ENCODE peak calls at places on chromosomes 5 and 9, in eight cellular contexts. One of them, this sample, is unnamed. For H3K4me1, the result is how much of the 10 kb centered on the place peaks cover.

GRCh38 chr9:109779711-109780452 is at the start of gene PALM2AKAP2:
- DNase-seq in cardiac muscle cell: peak
- DNase-seq in adrenal gland: peak
- DNase-seq in H9: peak
- DNase-seq in mesendoderm: peak
- DNase-seq in upper lobe of right lung: peak
- DNase-seq in kidney: peak
- DNase-seq in tibial nerve: no peak
- DNase-seq in this sample: peak

GRCh38 chr9:128833696-128834095 is 4.1 kb upstream of the SPOUT1 start:
- DNase-seq in cardiac muscle cell: no peak
- DNase-seq in adrenal gland: no peak
- DNase-seq in H9: no peak
- DNase-seq in mesendoderm: no peak
- DNase-seq in upper lobe of right lung: no peak
- DNase-seq in kidney: peak
- DNase-seq in tibial nerve: no peak
- DNase-seq in this sample: no peak

GRCh38 chr5:33807771-33808170 is 84.0 kb downstream of the ADAMTS12 start:
- DNase-seq in cardiac muscle cell: no peak
- DNase-seq in adrenal gland: no peak
- DNase-seq in H9: no peak
- DNase-seq in mesendoderm: no peak
- DNase-seq in upper lobe of right lung: no peak
- DNase-seq in kidney: no peak
- DNase-seq in tibial nerve: no peak
- DNase-seq in this sample: no peak

GRCh38 chr5:1823381-1824034 is 22.3 kb downstream of the NDUFS6 start:
- DNase-seq in cardiac muscle cell: no peak
- DNase-seq in adrenal gland: no peak
- DNase-seq in H9: no peak
- DNase-seq in mesendoderm: no peak
- DNase-seq in upper lobe of right lung: no peak
- DNase-seq in kidney: no peak
- DNase-seq in tibial nerve: no peak
- DNase-seq in this sample: no peak

GRCh38 chr9:110217656-110218099 is 9.7 kb upstream of the C9orf152 start:
- DNase-seq in cardiac muscle cell: peak
- DNase-seq in adrenal gland: no peak
- DNase-seq in H9: no peak
- DNase-seq in mesendoderm: peak
- DNase-seq in upper lobe of right lung: no peak
- DNase-seq in kidney: no peak
- DNase-seq in tibial nerve: peak
- DNase-seq in this sample: no peak

GRCh38 chr5:3080366-3080765 is 328.9 kb upstream of the IRX2 start:
- DNase-seq in cardiac muscle cell: no peak
- DNase-seq in adrenal gland: no peak
- DNase-seq in H9: no peak
- DNase-seq in mesendoderm: no peak
- DNase-seq in upper lobe of right lung: no peak
- DNase-seq in kidney: no peak
- DNase-seq in tibial nerve: no peak
- DNase-seq in this sample: no peak

GRCh38 chr9:18173923-18174322 is 300.0 kb upstream of the ADAMTSL1 start:
- DNase-seq in cardiac muscle cell: no peak
- DNase-seq in adrenal gland: no peak
- DNase-seq in H9: no peak
- DNase-seq in mesendoderm: no peak
- DNase-seq in upper lobe of right lung: no peak
- DNase-seq in kidney: no peak
- DNase-seq in tibial nerve: no peak
- DNase-seq in this sample: no peak

GRCh38 chr5:159097461-159098284 is 2.0 kb downstream of the EBF1 start:
- DNase-seq in cardiac muscle cell: no peak
- DNase-seq in adrenal gland: peak
- DNase-seq in H9: peak
- DNase-seq in mesendoderm: peak
- DNase-seq in upper lobe of right lung: no peak
- DNase-seq in kidney: peak
- DNase-seq in tibial nerve: peak
- DNase-seq in this sample: peak

GRCh38 chr5:175572922-175573321 is 84.9 kb upstream of the HRH2 start:
- DNase-seq in cardiac muscle cell: no peak
- DNase-seq in adrenal gland: no peak
- DNase-seq in H9: no peak
- DNase-seq in mesendoderm: no peak
- DNase-seq in upper lobe of right lung: no peak
- DNase-seq in kidney: no peak
- DNase-seq in tibial nerve: no peak
- DNase-seq in this sample: no peak

GRCh38 chr9:749712-750111 is 91.8 kb upstream of the DMRT1 start:
- DNase-seq in cardiac muscle cell: no peak
- DNase-seq in adrenal gland: no peak
- DNase-seq in H9: no peak
- DNase-seq in mesendoderm: no peak
- DNase-seq in upper lobe of right lung: no peak
- DNase-seq in kidney: no peak
- DNase-seq in tibial nerve: no peak
- DNase-seq in this sample: no peak

GRCh38 chr5:55820488-55820887 is 30.7 kb upstream of the IL31RA start:
- DNase-seq in cardiac muscle cell: no peak
- DNase-seq in adrenal gland: no peak
- DNase-seq in H9: no peak
- DNase-seq in mesendoderm: no peak
- DNase-seq in upper lobe of right lung: no peak
- DNase-seq in kidney: no peak
- DNase-seq in tibial nerve: no peak
- DNase-seq in this sample: no peak

GRCh38 chr5:170612256-170612656 is 108.4 kb downstream of the KCNIP1 start:
- DNase-seq in cardiac muscle cell: no peak
- DNase-seq in adrenal gland: no peak
- DNase-seq in H9: peak
- DNase-seq in mesendoderm: peak
- DNase-seq in upper lobe of right lung: no peak
- DNase-seq in kidney: no peak
- DNase-seq in tibial nerve: no peak
- DNase-seq in this sample: no peak

GRCh38 chr9:14096182-14096922 is 217.6 kb downstream of the NFIB start:
- DNase-seq in cardiac muscle cell: peak
- DNase-seq in adrenal gland: no peak
- DNase-seq in H9: no peak
- DNase-seq in mesendoderm: peak
- DNase-seq in upper lobe of right lung: no peak
- DNase-seq in kidney: no peak
- DNase-seq in tibial nerve: no peak
- DNase-seq in this sample: no peak

GRCh38 chr5:151183451-151184245 is 26.1 kb upstream of the ANXA6 start:
- DNase-seq in cardiac muscle cell: no peak
- DNase-seq in adrenal gland: no peak
- DNase-seq in H9: no peak
- DNase-seq in mesendoderm: no peak
- DNase-seq in upper lobe of right lung: no peak
- DNase-seq in kidney: no peak
- DNase-seq in tibial nerve: no peak
- DNase-seq in this sample: no peak

GRCh38 chr5:84255318-84255717 is 129.4 kb downstream of the EDIL3 start:
- DNase-seq in cardiac muscle cell: no peak
- DNase-seq in adrenal gland: no peak
- DNase-seq in H9: no peak
- DNase-seq in mesendoderm: peak
- DNase-seq in upper lobe of right lung: no peak
- DNase-seq in kidney: no peak
- DNase-seq in tibial nerve: no peak
- DNase-seq in this sample: no peak

GRCh38 chr5:148781771-148782170 is 44.6 kb upstream of the ADRB2 start:
- DNase-seq in cardiac muscle cell: no peak
- DNase-seq in adrenal gland: no peak
- DNase-seq in H9: no peak
- DNase-seq in mesendoderm: no peak
- DNase-seq in upper lobe of right lung: no peak
- DNase-seq in kidney: no peak
- DNase-seq in tibial nerve: no peak
- DNase-seq in this sample: no peak

GRCh38 chr5:56649569-56649968 is 165.8 kb upstream of the MAP3K1 start:
- DNase-seq in cardiac muscle cell: no peak
- DNase-seq in adrenal gland: no peak
- DNase-seq in H9: no peak
- DNase-seq in mesendoderm: no peak
- DNase-seq in upper lobe of right lung: no peak
- DNase-seq in kidney: peak
- DNase-seq in tibial nerve: no peak
- DNase-seq in this sample: peak

GRCh38 chr9:15834541-15834940 is 281.7 kb downstream of the CCDC171 start:
- DNase-seq in cardiac muscle cell: peak
- DNase-seq in adrenal gland: no peak
- DNase-seq in H9: no peak
- DNase-seq in mesendoderm: no peak
- DNase-seq in upper lobe of right lung: no peak
- DNase-seq in kidney: no peak
- DNase-seq in tibial nerve: no peak
- DNase-seq in this sample: no peak

DNA sequence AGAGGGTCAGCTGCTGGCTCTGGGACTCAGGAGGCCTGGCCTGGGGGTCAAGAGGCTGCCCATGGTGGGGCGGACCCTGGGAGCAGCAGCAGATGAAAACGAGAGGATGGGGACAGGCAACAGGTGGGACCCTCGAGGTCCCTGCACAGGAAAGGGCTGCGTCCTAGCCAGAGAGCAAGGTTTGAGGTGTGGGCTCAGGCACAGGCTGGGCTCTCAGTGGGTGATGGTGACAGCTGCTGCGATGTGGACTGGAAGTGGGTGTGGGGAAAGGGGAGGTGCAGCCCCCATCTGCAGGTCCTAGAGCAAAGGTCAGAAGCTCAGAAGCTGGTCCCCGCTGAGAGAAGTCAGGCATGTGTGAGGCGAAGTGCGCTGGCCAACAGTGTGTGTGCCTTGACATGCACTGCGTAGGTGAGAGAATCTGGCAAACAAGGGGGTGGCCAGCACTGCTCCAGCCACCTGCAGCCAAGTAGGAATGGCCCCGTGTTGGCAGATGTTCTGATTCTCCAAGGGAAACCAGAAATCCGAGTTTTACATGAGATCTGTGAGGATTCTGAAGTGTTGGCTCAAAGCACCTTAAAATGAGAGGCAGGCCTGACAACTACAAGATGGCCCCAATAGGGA is 85.7 kb downstream of the COL23A1 start:
- DNase-seq in cardiac muscle cell: no peak
- DNase-seq in adrenal gland: no peak
- DNase-seq in H9: no peak
- DNase-seq in mesendoderm: no peak
- DNase-seq in upper lobe of right lung: no peak
- DNase-seq in kidney: no peak
- DNase-seq in tibial nerve: no peak
- DNase-seq in this sample: no peak
- H3K4me1 ChIP-seq in cardiac muscle cell: under half
- H3K4me1 ChIP-seq in adrenal gland: under half
- H3K4me1 ChIP-seq in H9: under half
- H3K4me1 ChIP-seq in mesendoderm: under half
- H3K4me1 ChIP-seq in upper lobe of right lung: under half
- H3K4me1 ChIP-seq in kidney: under half
- H3K4me1 ChIP-seq in tibial nerve: under half
- H3K4me1 ChIP-seq in this sample: under half

GRCh38 chr9:131395745-131396479 is 2.0 kb downstream of the PRRC2B start:
- DNase-seq in cardiac muscle cell: no peak
- DNase-seq in adrenal gland: no peak
- DNase-seq in H9: no peak
- DNase-seq in mesendoderm: no peak
- DNase-seq in upper lobe of right lung: no peak
- DNase-seq in kidney: peak
- DNase-seq in tibial nerve: no peak
- DNase-seq in this sample: no peak
- H3K4me1 ChIP-seq in cardiac muscle cell: under half
- H3K4me1 ChIP-seq in adrenal gland: under half
- H3K4me1 ChIP-seq in H9: under half
- H3K4me1 ChIP-seq in mesendoderm: under half
- H3K4me1 ChIP-seq in upper lobe of right lung: half or more
- H3K4me1 ChIP-seq in kidney: under half
- H3K4me1 ChIP-seq in tibial nerve: under half
- H3K4me1 ChIP-seq in this sample: half or more

DNA sequence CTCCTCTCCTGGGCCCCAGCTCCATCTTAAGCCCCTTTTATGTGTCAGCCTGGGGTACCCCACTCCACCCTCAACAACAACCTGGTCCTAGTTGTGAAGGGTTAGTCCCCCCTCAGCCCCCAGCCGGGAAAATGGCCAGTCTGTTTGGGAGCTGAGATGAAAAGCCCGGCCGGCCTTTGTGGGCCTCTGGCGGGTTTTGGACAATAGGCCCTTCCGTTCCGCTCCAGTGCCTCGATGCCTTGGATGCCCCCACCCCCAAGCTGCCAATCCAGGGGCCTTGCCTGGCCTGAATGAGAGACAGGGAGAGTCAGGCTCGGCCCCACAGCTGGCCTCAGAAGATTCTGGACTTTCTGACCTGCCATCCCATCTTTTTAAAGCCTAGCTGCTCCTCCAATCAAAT is 9.2 kb downstream of the CNTFR start:
- DNase-seq in cardiac muscle cell: no peak
- DNase-seq in adrenal gland: no peak
- DNase-seq in H9: no peak
- DNase-seq in mesendoderm: no peak
- DNase-seq in upper lobe of right lung: no peak
- DNase-seq in kidney: peak
- DNase-seq in tibial nerve: no peak
- DNase-seq in this sample: no peak
- H3K4me1 ChIP-seq in cardiac muscle cell: under half
- H3K4me1 ChIP-seq in adrenal gland: under half
- H3K4me1 ChIP-seq in H9: under half
- H3K4me1 ChIP-seq in mesendoderm: under half
- H3K4me1 ChIP-seq in upper lobe of right lung: under half
- H3K4me1 ChIP-seq in kidney: under half
- H3K4me1 ChIP-seq in tibial nerve: under half
- H3K4me1 ChIP-seq in this sample: under half

GRCh38 chr9:120886490-120886967 is 9.5 kb upstream of the PHF19 start:
- DNase-seq in cardiac muscle cell: no peak
- DNase-seq in adrenal gland: no peak
- DNase-seq in H9: no peak
- DNase-seq in mesendoderm: no peak
- DNase-seq in upper lobe of right lung: no peak
- DNase-seq in kidney: no peak
- DNase-seq in tibial nerve: peak
- DNase-seq in this sample: peak
- H3K4me1 ChIP-seq in cardiac muscle cell: under half
- H3K4me1 ChIP-seq in adrenal gland: under half
- H3K4me1 ChIP-seq in H9: under half
- H3K4me1 ChIP-seq in mesendoderm: under half
- H3K4me1 ChIP-seq in upper lobe of right lung: under half
- H3K4me1 ChIP-seq in kidney: under half
- H3K4me1 ChIP-seq in tibial nerve: under half
- H3K4me1 ChIP-seq in this sample: under half

GRCh38 chr9:76893395-76893932 is 12.4 kb downstream of the PRUNE2 start:
- DNase-seq in cardiac muscle cell: no peak
- DNase-seq in adrenal gland: no peak
- DNase-seq in H9: no peak
- DNase-seq in mesendoderm: no peak
- DNase-seq in upper lobe of right lung: no peak
- DNase-seq in kidney: no peak
- DNase-seq in tibial nerve: no peak
- DNase-seq in this sample: peak
- H3K4me1 ChIP-seq in cardiac muscle cell: under half
- H3K4me1 ChIP-seq in adrenal gland: under half
- H3K4me1 ChIP-seq in H9: under half
- H3K4me1 ChIP-seq in mesendoderm: under half
- H3K4me1 ChIP-seq in upper lobe of right lung: under half
- H3K4me1 ChIP-seq in kidney: under half
- H3K4me1 ChIP-seq in tibial nerve: under half
- H3K4me1 ChIP-seq in this sample: under half

This sample was measured in psoas muscle.